ENCODE peak calls at places on chromosomes 3 and 15, in four cellular contexts. H is astrocyte, L is cardiac muscle cell, I is tibial artery. V is an unnamed sample.

GRCh38 chr15:40103124-40103858 is 5.4 kb downstream of the BMF start:
- DNase-seq in L (peak; percentile 73), H (peak; percentile 71), I (peak; percentile 87), V (peak; percentile 97)

GRCh38 chr3:128427872-128428822 is 38.5 kb downstream of the DNAJB8 start:
- DNase-seq in H (no peak), I (no peak), L (no peak), V (no peak)

GRCh38 chr15:72856549-72857040 is 73.0 kb upstream of the ADPGK start:
- DNase-seq in I (no peak), L (no peak), H (no peak), V (no peak)

GRCh38 chr3:159130108-159130507 is 328.3 kb downstream of the MFSD1 start:
- DNase-seq in I (no peak), H (no peak), L (no peak), V (no peak)

GRCh38 chr3:106130384-106131084 is 261.7 kb upstream of the CBLB start:
- DNase-seq in I (no peak), H (peak; percentile 89), L (peak; percentile 1), V (no peak)

GRCh38 chr15:82122754-82123400 is 77.1 kb upstream of the MEX3B start:
- DNase-seq in H (peak; percentile 99), L (no peak), I (peak; percentile 40), V (peak; percentile 41)

GRCh38 chr3:104745313-104745712 is 621.4 kb upstream of the ALCAM start:
- DNase-seq in L (no peak), I (no peak), H (no peak), V (no peak)

GRCh38 chr3:17039579-17039978 is 154.8 kb downstream of the PLCL2 start:
- DNase-seq in L (no peak), H (peak; percentile 96), I (no peak), V (no peak)

GRCh38 chr3:73143821-73144237 is 82.4 kb downstream of the EBLN2 start:
- DNase-seq in I (peak; percentile 51), H (peak; percentile 72), L (no peak), V (no peak)

GRCh38 chr3:115713247-115713646 is 89.9 kb downstream of the GAP43 start:
- DNase-seq in L (no peak), I (no peak), H (peak; percentile 74), V (no peak)

GRCh38 chr3:128950223-128950938 is 43.5 kb downstream of the CFAP92 start:
- DNase-seq in I (no peak), H (peak; percentile 29), L (peak; percentile 40), V (no peak)

GRCh38 chr3:126525853-126526667 is 2.1 kb downstream of the CHST13 start:
- DNase-seq in H (no peak), L (no peak), I (no peak), V (no peak)

GRCh38 chr15:62020576-62021160 is 39.6 kb downstream of the VPS13C start:
- DNase-seq in L (no peak), H (peak; percentile 25), I (no peak), V (no peak)

GRCh38 chr3:126921425-126921824 is 61.5 kb upstream of the PLXNA1 start:
- DNase-seq in L (no peak), I (no peak), H (no peak), V (no peak)

GRCh38 chr3:127438951-127439350 is 151.1 kb upstream of the PRR20G start:
- DNase-seq in H (no peak), L (no peak), I (no peak), V (peak; percentile 50)

GRCh38 chr3:15289661-15290060 is 42.7 kb downstream of the SH3BP5 start:
- DNase-seq in L (no peak), H (no peak), I (no peak), V (no peak)

GRCh38 chr3:74135808-74136207 is 478.7 kb downstream of the CNTN3 start:
- DNase-seq in I (no peak), L (no peak), H (no peak), V (no peak)

GRCh38 chr3:177516130-177517011 is 319.1 kb upstream of the TBL1XR1 start:
- DNase-seq in H (peak; percentile 99), I (no peak), L (no peak), V (no peak)

GRCh38 chr15:36899696-36900095 is 200.7 kb downstream of the MEIS2 start:
- DNase-seq in L (no peak), H (no peak), I (no peak), V (no peak)

GRCh38 chr3:197487911-197488391 is 67.8 kb downstream of the BDH1 start:
- DNase-seq in I (peak; percentile 38), H (peak; percentile 99), L (no peak), V (no peak)

GRCh38 chr3:158107508-158108095 is 1.4 kb upstream of the SHOX2 start:
- DNase-seq in H (no peak), L (no peak), I (no peak), V (no peak)

GRCh38 chr3:158104346-158105020 is 1.7 kb downstream of the SHOX2 start:
- DNase-seq in L (no peak), H (no peak), I (no peak), V (no peak)

GRCh38 chr3:158105124-158105709 is 1.0 kb downstream of the SHOX2 start:
- DNase-seq in I (peak; percentile 34), H (no peak), L (no peak), V (peak; percentile 88)

GRCh38 chr3:158106773-158107461 is 697 bp upstream of the SHOX2 start:
- DNase-seq in H (no peak), L (no peak), I (peak; percentile 35), V (peak; percentile 86)

DNA sequence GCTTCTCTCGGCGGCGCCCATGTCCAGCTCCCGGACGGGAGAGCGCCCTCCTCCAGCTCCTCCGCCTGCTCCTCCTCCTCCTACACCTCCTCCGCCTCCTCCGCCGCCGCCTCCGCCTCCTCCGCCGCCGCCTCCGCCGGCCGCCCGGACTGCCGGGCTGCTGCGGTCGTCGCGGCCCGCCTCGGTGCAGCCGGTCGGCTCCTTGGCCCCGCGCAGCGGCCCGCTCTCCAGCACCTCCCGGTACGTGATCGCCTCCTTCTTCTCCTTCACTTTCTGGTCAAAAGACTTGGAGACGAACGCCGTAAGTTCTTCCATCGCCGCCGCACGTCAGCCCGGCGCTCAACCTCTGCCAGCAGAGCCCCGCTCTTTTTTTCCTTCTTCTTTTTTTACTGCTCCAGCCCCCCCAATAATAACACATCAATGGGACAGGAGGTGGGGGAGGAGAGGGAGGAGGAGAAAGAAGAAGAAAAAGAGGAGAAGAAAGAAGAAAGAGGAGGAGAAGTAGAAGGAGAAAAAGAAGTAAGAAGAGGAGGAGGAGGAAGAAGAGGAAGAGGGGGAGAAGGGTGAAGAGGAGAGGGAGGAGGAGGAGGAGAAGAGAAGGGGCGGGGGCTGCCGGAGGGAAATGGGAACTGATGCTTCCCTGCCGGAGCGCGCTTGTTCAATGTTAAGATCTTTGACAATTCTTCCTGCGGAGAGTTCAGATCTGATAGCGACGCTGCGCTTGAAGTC is at the start of gene SHOX2:
- DNase-seq in L (no peak), H (no peak), I (peak; percentile 68), V (no peak)
- H3K4me3 ChIP-seq in L (peak within 1 kb of the TSS; percentile 13), H (peak within 1 kb of the TSS; percentile 36), I (peak within 1 kb of the TSS; percentile 79), V (peak within 1 kb of the TSS; percentile 33)

DNA sequence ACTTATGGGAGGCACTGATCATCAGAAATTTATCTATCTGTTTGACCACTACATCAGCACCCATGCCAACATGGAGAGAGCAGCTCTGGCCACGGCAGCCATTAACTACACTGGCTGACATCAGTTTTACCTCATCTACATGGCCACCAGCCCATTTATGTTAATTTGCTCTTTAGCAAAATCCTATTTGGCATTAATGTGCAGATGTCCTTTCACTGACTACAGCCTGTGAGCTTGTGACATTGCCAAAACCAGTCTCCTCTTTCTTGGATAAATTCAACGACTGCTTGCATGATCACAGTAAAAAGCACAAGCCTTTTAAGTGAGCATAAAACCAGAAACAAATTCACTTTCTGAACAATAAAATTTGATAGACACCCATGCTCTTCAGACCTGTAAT is 47.5 kb downstream of the NR1I2 start:
- DNase-seq in L (no peak), I (no peak), H (no peak), V (no peak)
- TF ChIP-seq CTCF in L (no peak), I (no peak), H (no peak), V (no peak)

DNA sequence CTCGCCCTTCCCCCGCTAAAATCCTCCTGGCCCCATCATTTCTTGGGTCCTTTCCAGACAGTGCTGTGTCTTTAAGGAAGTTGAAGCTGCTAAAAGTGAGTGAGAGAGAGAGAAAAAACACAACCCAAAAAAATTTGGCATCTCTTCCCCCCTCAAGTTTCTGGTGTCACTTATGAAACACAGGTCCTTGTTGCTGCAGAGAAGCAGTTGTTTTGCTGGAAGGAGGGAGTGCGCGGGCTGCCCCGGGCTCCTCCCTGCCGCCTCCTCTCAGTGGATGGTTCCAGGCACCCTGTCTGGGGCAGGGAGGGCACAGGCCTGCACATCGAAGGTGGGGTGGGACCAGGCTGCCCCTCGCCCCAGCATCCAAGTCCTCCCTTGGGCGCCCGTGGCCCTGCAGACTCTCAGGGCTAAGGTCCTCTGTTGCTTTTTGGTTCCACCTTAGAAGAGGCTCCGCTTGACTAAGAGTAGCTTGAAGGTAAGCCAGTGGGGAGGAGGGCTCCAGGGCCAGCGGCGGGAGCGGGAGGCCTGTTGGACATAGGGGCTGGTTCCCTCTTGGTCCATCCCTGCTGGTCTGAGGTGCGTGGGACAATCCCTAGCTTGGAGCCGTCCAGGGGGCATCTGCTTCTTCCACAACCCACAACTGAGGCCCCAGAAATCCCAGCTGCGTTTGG is at the start of gene ISLR:
- DNase-seq in H (peak; percentile 18), L (no peak), I (peak; percentile 70), V (peak; percentile 90)
- H3K4me3 ChIP-seq in H (no peak within 1 kb of the TSS), L (no peak within 1 kb of the TSS), I (peak within 1 kb of the TSS; percentile 47), V (peak within 1 kb of the TSS; percentile 13)

GRCh38 chr3:12323237-12323636 is 34.4 kb downstream of the PPARG start:
- DNase-seq in I (no peak), L (no peak), H (no peak), V (no peak)

GRCh38 chr3:12334786-12335185 is 45.9 kb downstream of the PPARG start:
- DNase-seq in I (no peak), L (no peak), H (no peak), V (no peak)

GRCh38 chr3:12328132-12328915 is 39.5 kb downstream of the PPARG start:
- DNase-seq in I (no peak), H (no peak), L (no peak), V (no peak)

GRCh38 chr3:12325594-12326295 is 36.9 kb downstream of the PPARG start:
- DNase-seq in I (no peak), L (no peak), H (no peak), V (no peak)

DNA sequence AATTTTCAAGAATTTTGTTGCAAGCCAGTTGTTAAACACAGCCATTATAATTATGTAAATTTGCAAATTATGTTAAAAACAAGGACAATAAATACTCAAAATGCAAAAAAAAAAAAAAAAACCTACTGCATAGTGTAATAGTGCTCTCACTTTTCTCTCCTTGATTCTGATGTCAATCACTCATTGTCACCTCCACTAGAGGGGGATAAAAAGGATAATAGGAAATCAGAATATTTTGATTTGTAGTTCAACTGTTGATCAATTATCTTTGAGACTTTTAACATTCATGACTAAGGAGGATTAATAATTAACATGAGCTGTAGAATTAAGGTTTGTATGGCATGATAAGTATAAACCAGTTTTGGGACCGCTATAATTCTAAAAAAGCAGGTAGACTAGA is 40.2 kb downstream of the PPARG start:
- DNase-seq in L (no peak), H (no peak), I (no peak), V (no peak)
- TF ChIP-seq CTCF in L (peak; percentile 1), H (no peak), I (no peak), V (no peak)

DNA sequence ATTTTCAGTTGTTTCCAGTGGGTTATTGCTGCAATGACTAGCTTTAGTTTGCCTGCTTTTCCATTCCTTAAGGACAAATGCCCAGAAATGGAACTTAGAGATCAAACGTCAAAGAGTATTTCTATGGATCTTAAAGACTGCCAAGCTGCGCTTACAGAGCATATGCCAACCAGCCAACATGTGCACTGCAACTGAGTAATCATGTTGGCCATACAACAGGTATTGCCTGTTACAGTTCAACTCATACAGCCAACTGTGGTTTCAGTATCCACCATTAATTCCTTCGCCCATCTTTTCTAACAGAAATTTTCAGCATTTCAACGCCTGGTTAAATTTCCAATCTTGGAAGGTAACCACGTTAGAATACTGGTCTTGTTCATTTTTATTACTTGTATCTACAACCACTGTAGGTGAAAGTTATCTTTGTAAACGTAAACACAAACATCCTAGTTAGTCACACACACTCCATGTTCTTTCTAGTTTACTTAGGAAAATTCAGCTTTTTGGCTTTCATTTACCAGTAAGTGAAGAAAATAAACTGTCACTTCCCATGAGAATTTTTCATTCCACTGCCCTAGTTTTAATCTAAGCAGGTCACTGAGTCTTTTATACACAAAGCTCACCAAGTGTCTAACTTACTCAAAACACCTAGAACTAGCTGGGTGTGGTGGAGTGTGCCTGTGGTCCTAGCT is 3.9 kb downstream of the RPL32 start:
- DNase-seq in L (no peak), I (no peak), H (no peak), V (no peak)
- H3K4me3 ChIP-seq in L (no peak overlapping the region), I (no peak overlapping the region), H (peak overlapping the region; percentile 99), V (no peak overlapping the region)

V was measured in lower leg skin.